ENCODE peak calls at places on chromosomes 4 and X, in eight cellular contexts. K, X, O, R, J, F, U and V are unnamed samples.

GRCh38 chrX:46791927-46792825 is 33.3 kb upstream of the SLC9A7 start:
- DNase-seq in O (no peak), X (no peak), K (peak; percentile 95), R (no peak), J (no peak), F (peak; percentile 14), U (peak; percentile 91), V (no peak)

GRCh38 chr4:73810191-73810590 is 26.3 kb upstream of the CXCL6 start:
- DNase-seq in R (no peak), O (no peak), F (no peak), X (no peak), J (no peak), K (no peak), U (no peak), V (no peak)

GRCh38 chr4:19913670-19914069 is 338.0 kb upstream of the SLIT2 start:
- DNase-seq in O (no peak), R (no peak), K (peak; percentile 4), X (no peak), U (no peak), F (no peak), J (no peak), V (no peak)

GRCh38 chrX:55522577-55523254 is 33.1 kb upstream of the USP51 start:
- DNase-seq in F (no peak), R (no peak), J (no peak), U (no peak), X (no peak), K (no peak), O (no peak), V (no peak)

GRCh38 chrX:20594985-20595384 is 328.3 kb upstream of the RPS6KA3 start:
- DNase-seq in J (no peak), K (peak; percentile 21), O (no peak), U (no peak), F (no peak), R (peak; percentile 4), X (no peak), V (no peak)

GRCh38 chrX:16671005-16671404 is 21.0 kb downstream of the S100G start:
- DNase-seq in J (no peak), F (no peak), U (no peak), X (no peak), R (peak; percentile 48), K (peak; percentile 79), O (no peak), V (no peak)

GRCh38 chr4:10599574-10599973 is 85.0 kb downstream of the CLNK start:
- DNase-seq in U (no peak), F (peak; percentile 31), O (no peak), J (no peak), R (no peak), X (no peak), K (no peak), V (no peak)

GRCh38 chr4:119536572-119537528 is 91.8 kb downstream of the PDE5A start:
- DNase-seq in R (no peak), J (no peak), X (no peak), U (peak; percentile 43), K (peak; percentile 80), O (no peak), F (no peak), V (no peak)

GRCh38 chr4:148651991-148652390 is 209.8 kb upstream of the NR3C2 start:
- DNase-seq in O (no peak), F (no peak), X (no peak), U (no peak), R (no peak), K (no peak), J (no peak), V (no peak)

GRCh38 chr4:4386736-4387392 is at the start of gene NSG1:
- DNase-seq in U (no peak), X (peak; percentile 77), F (peak; percentile 45), O (no peak), R (peak; percentile 72), K (peak; percentile 11), J (no peak), V (no peak)

GRCh38 chr4:139014391-139015268 is 951 bp upstream of the NOCT start:
- DNase-seq in X (no peak), U (peak; percentile 88), J (no peak), O (no peak), R (no peak), K (peak; percentile 98), F (peak; percentile 43), V (no peak)

GRCh38 chr4:154332681-154333421 is 158.7 kb downstream of the DCHS2 start:
- DNase-seq in U (no peak), X (peak; percentile 54), R (peak; percentile 48), K (no peak), O (no peak), J (peak; percentile 24), F (peak; percentile 12), V (peak; percentile 23)

GRCh38 chr4:7727727-7728126 is 211.9 kb downstream of the AFAP1 start:
- DNase-seq in F (no peak), K (peak; percentile 27), J (no peak), U (peak; percentile 12), O (no peak), X (no peak), R (no peak), V (no peak)

GRCh38 chr4:20348411-20348810 is 96.7 kb downstream of the SLIT2 start:
- DNase-seq in X (no peak), K (no peak), O (no peak), U (no peak), R (no peak), F (no peak), J (no peak), V (no peak)

GRCh38 chr4:10664408-10664807 is 20.2 kb downstream of the CLNK start:
- DNase-seq in O (no peak), R (no peak), K (peak; percentile 97), X (peak; percentile 55), J (no peak), U (peak; percentile 76), F (no peak), V (no peak)

GRCh38 chrX:65755786-65756185 is 88.3 kb downstream of the MSN start:
- DNase-seq in K (no peak), U (no peak), J (no peak), F (no peak), R (no peak), O (no peak), X (no peak), V (no peak)

GRCh38 chrX:41481264-41482109 is 34.3 kb downstream of the NYX start:
- DNase-seq in F (peak; percentile 52), K (peak; percentile 5), J (no peak), X (no peak), R (no peak), U (no peak), O (no peak), V (no peak)

GRCh38 chr4:144699565-144699964 is 53.6 kb downstream of the HHIP start:
- DNase-seq in K (peak; percentile 89), F (no peak), R (no peak), U (peak; percentile 5), O (no peak), J (no peak), X (no peak), V (no peak)

GRCh38 chr4:26058537-26058936 is 144.5 kb downstream of the SMIM20 start:
- DNase-seq in F (peak; percentile 32), J (no peak), U (no peak), X (no peak), O (no peak), K (no peak), R (no peak), V (no peak)

GRCh38 chr4:39976945-39977488 is 694 bp downstream of the PDS5A start:
- DNase-seq in O (no peak), K (no peak), U (no peak), R (peak; percentile 40), X (peak; percentile 61), F (peak; percentile 71), J (peak; percentile 39), V (no peak)

GRCh38 chrX:63918611-63919010 is 133.6 kb upstream of the ARHGEF9 start:
- DNase-seq in X (no peak), K (no peak), F (no peak), J (no peak), U (peak; percentile 43), O (no peak), R (peak; percentile 28), V (no peak)
- TF ChIP-seq CTCF in X (no peak), K (no peak), F (no peak), J (no peak), U (peak; percentile 69), O (no peak), R (no peak), V (no peak)

GRCh38 chr4:63302078-63302477 is 1107.2 kb downstream of the TECRL start:
- DNase-seq in F (no peak), U (no peak), J (no peak), K (no peak), X (no peak), O (no peak), R (no peak), V (no peak)

GRCh38 chr4:63296773-63297172 is 1112.5 kb downstream of the TECRL start:
- DNase-seq in X (no peak), U (no peak), F (no peak), O (no peak), K (no peak), J (no peak), R (peak; percentile 48), V (no peak)
- TF ChIP-seq CTCF in X (no peak), U (no peak), F (no peak), O (no peak), K (no peak), J (no peak), R (no peak), V (no peak)

GRCh38 chrX:131795442-131796229 is 227.5 kb upstream of the STK26 start:
- DNase-seq in R (no peak), O (no peak), J (peak; percentile 28), F (no peak), K (no peak), X (no peak), U (no peak), V (no peak)

GRCh38 chrX:131789664-131790063 is 233.4 kb upstream of the STK26 start:
- DNase-seq in X (no peak), R (no peak), K (no peak), U (no peak), J (no peak), O (no peak), F (peak; percentile 32), V (no peak)

GRCh38 chrX:131791608-131792355 is 231.3 kb upstream of the STK26 start:
- DNase-seq in K (peak; percentile 22), U (no peak), X (no peak), J (no peak), O (no peak), F (no peak), R (no peak), V (no peak)

GRCh38 chrX:131792789-131793462 is 230.2 kb upstream of the STK26 start:
- DNase-seq in X (peak; percentile 84), J (peak; percentile 92), K (peak; percentile 98), R (no peak), U (peak; percentile 22), O (peak; percentile 41), F (no peak), V (peak; percentile 80)

DNA sequence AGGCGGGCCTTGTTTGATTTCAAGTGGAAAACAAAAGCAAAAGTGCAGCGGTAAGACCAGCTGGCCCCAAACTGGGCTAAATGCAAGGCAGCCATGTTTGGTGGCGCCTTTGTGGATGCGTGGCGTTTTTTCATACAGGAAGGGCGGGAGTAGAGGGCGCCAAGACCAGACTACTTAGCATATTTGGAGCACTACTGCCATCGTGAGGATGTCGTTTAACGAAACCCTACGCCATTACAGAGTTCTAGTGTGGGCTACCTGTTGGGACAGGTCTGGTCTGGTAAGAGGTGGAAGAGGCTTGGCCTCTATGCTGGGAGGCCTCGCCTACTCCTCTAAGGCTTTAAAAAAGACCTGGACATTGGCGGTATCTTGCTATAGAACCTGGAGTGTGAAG is 230.7 kb upstream of the STK26 start:
- DNase-seq in O (peak; percentile 66), X (peak; percentile 86), K (peak; percentile 98), R (no peak), F (no peak), J (peak; percentile 94), U (no peak), V (peak; percentile 90)
- TF ChIP-seq CTCF in O (peak; percentile 59), X (peak; percentile 63), K (peak; percentile 48), R (no peak), F (no peak), J (no peak), U (peak; percentile 13), V (no peak)

GRCh38 chrX:126770179-126770578 is 49.4 kb upstream of the PRR32 start:
- DNase-seq in K (no peak), R (peak; percentile 51), O (no peak), U (no peak), J (no peak), F (peak; percentile 4), X (no peak), V (no peak)
- TF ChIP-seq CTCF in K (peak; percentile 13), R (no peak), O (peak; percentile 51), U (peak; percentile 27), J (no peak), F (peak; percentile 3), X (peak; percentile 72), V (no peak)